ENCODE peak calls at places on chromosomes 3 and 15, in six cellular contexts. Z, M, E, X, W and P are unnamed samples.

GRCh38 chr15:54812383-54812782 is 384.4 kb downstream of the RSL24D1 start:
- DNase-seq in E (no peak), Z (no peak), M (no peak), W (no peak), X (no peak), P (no peak)

GRCh38 chr3:98513136-98513535 is 9.6 kb downstream of the CLDND1 start:
- DNase-seq in Z (peak; percentile 37), M (peak; percentile 12), X (peak; percentile 92), E (no peak), W (no peak), P (no peak)

GRCh38 chr3:115330406-115330805 is 183.3 kb upstream of the ZBTB20 start:
- DNase-seq in M (peak; percentile 51), X (no peak), W (no peak), Z (peak; percentile 24), E (no peak), P (peak; percentile 13)

GRCh38 chr3:39346785-39347585 is 17.5 kb downstream of the CCR8 start:
- DNase-seq in Z (no peak), E (no peak), M (no peak), X (no peak), W (no peak), P (no peak)

GRCh38 chr15:87623832-87624231 is 632.7 kb downstream of the NTRK3 start:
- DNase-seq in M (no peak), E (no peak), X (no peak), W (no peak), Z (no peak), P (peak; percentile 77)

GRCh38 chr3:10338164-10338470 is 17.2 kb upstream of the SEC13 start:
- DNase-seq in E (no peak), M (no peak), X (no peak), W (no peak), Z (no peak), P (no peak)

GRCh38 chr3:48122504-48122903 is 65.7 kb downstream of the CDC25A start:
- DNase-seq in Z (no peak), M (no peak), W (no peak), E (no peak), X (peak; percentile 26), P (peak; percentile 34)

GRCh38 chr3:123745184-123745855 is 138.8 kb downstream of the MYLK start:
- DNase-seq in E (no peak), Z (no peak), X (no peak), M (no peak), W (no peak), P (peak; percentile 51)

GRCh38 chr3:146375214-146375613 is 94.1 kb downstream of the PLSCR2 start:
- DNase-seq in X (no peak), Z (no peak), M (peak; percentile 19), E (no peak), W (no peak), P (no peak)

GRCh38 chr3:61563614-61564404 is 2.4 kb downstream of the PTPRG start:
- DNase-seq in Z (peak; percentile 18), E (no peak), X (peak; percentile 60), W (no peak), M (no peak), P (peak; percentile 62)

GRCh38 chr15:63880019-63880418 is 46.3 kb upstream of the HERC1 start:
- DNase-seq in W (no peak), E (no peak), M (no peak), Z (no peak), X (no peak), P (no peak)

GRCh38 chr15:63884953-63885352 is 51.2 kb upstream of the HERC1 start:
- DNase-seq in Z (no peak), W (no peak), X (no peak), E (no peak), M (no peak), P (no peak)

GRCh38 chr15:63880744-63881143 is 47.0 kb upstream of the HERC1 start:
- DNase-seq in E (no peak), W (no peak), X (no peak), Z (peak; percentile 7), M (peak; percentile 58), P (no peak)

GRCh38 chr15:63879211-63879610 is 45.5 kb upstream of the HERC1 start:
- DNase-seq in E (peak; percentile 18), W (no peak), X (no peak), Z (no peak), M (no peak), P (peak; percentile 32)

DNA sequence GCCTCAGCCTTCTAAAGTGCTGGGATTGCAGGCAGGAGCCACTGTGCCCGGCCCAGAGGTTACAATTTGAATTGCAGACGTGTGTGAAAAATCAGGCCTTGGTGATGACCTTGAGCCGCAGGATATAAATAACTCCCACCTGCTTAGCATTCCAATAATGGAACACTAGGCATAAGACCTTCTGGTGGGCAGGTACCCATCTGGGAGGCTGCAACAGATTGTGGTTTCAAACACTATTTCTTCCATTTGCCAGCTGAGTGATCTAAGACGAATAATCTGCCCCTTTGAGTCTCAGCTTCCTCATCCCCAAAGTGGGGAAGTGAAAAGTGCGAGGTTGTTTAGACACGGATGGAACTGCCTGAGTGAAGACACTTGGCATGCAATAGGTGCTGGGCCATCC is 47.7 kb upstream of the HERC1 start:
- DNase-seq in W (no peak), X (no peak), M (no peak), E (no peak), Z (no peak), P (no peak)
- H3K4me3 ChIP-seq in W (no peak overlapping the region), X (no peak overlapping the region), M (no peak overlapping the region), E (no peak overlapping the region), Z (no peak overlapping the region), P (no peak overlapping the region)

GRCh38 chr15:41161336-41161735 is 45.3 kb upstream of the INO80 start:
- DNase-seq in X (no peak), W (no peak), Z (peak; percentile 4), E (no peak), M (peak; percentile 36), P (no peak)

GRCh38 chr15:41160639-41161315 is 44.7 kb upstream of the INO80 start:
- DNase-seq in E (no peak), X (no peak), W (no peak), M (peak; percentile 35), Z (no peak), P (peak; percentile 16)

DNA sequence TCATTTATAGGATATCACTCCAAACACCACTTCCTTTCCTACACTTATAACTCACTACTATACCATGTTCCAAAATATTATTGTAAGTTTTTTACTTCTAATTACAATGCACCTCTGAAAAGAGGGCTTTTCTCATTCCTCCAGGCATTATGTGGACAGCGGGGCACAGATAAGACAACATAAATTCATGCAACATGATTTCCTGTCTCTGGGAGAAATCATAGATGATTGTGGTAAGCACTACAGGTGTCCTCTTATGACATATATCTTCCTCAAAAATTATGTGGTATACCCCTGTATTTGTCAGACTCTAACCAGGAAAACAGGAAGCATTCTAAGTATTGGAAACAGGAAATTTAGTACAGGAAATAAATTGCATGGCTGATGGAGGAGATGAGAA is 45.7 kb upstream of the INO80 start:
- DNase-seq in M (peak; percentile 11), E (no peak), X (no peak), W (no peak), Z (no peak), P (no peak)
- H3K4me2 ChIP-seq in M (no peak overlapping the region), E (no peak overlapping the region), X (no peak overlapping the region), W (no peak overlapping the region), Z (no peak overlapping the region), P (no peak overlapping the region)

GRCh38 chr3:184798120-184798519 is 13.8 kb upstream of the VPS8 start:
- DNase-seq in M (no peak), X (no peak), E (no peak), W (no peak), Z (no peak), P (no peak)

GRCh38 chr3:184805351-184806038 is 6.5 kb upstream of the VPS8 start:
- DNase-seq in M (no peak), X (no peak), E (no peak), Z (peak; percentile 28), W (no peak), P (no peak)

GRCh38 chr3:184800349-184800748 is 11.6 kb upstream of the VPS8 start:
- DNase-seq in W (no peak), X (no peak), M (no peak), E (no peak), Z (no peak), P (no peak)

GRCh38 chr3:184802150-184802549 is 9.8 kb upstream of the VPS8 start:
- DNase-seq in M (no peak), E (no peak), X (no peak), W (no peak), Z (no peak), P (no peak)

DNA sequence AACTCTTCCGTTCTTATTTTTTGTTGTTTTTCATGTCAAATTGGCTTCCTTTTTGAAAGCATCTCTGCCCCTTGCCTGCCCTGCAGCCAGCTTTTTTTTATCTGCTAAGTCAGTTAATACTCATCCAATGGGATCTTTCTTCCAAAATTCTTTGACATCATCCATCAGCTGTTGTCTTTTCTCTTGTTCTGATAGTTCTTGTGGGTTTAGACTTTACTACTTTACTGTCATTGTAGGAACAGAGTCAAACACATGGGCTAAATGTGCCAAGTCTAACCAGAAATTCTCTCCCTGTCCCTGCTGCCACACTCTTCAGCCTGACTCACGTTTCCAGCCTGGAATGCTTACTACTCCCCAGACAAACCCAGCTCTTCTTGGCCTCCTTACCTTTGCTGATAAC is 10.7 kb upstream of the VPS8 start:
- DNase-seq in E (no peak), M (no peak), W (no peak), Z (no peak), X (peak; percentile 7), P (no peak)
- H4K8ac ChIP-seq in E (no peak overlapping the region), M (no peak overlapping the region), W (no peak overlapping the region), Z (no peak overlapping the region), X (no peak overlapping the region), P (no peak overlapping the region)

DNA sequence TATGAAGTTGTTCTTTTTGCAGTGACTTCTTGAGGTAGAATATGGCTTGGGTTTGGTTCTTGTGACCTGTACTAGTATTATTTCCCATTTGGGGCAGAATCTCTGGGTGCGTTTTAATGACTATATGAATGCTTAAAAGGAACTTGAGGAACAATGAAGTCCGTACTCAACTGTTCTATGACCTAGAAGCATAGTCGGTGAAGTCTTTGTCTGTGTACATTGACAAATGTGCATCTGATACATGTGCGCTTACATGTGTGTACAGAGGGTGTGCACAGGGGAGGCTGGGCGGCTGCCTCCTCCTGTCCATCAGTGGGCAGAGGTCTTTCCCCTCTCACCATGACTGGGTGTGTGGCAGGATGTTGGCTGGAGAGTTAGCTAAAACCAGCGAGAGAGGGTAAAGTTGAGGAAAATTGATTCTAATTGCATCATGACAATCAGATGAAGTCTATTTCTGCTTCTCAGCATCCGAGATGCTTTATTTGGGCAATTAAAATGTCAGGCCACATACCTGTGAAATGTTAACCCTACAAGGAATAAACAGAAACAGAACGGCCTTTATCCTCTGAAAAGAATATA is 1.0 kb upstream of the NR2F2 start:
- DNase-seq in W (no peak), E (no peak), X (no peak), M (no peak), Z (peak; percentile 48), P (no peak)
- H3K4me3 ChIP-seq in W (peak overlapping the region; percentile 42), E (peak overlapping the region; percentile 58), X (no peak overlapping the region), M (peak overlapping the region; percentile 67), Z (no peak overlapping the region), P (no peak overlapping the region)

GRCh38 chr3:13251166-13251892 is 168.8 kb downstream of the NUP210 start:
- DNase-seq in W (no peak), M (no peak), X (no peak), Z (no peak), E (no peak), P (no peak)
- H3K4me2 ChIP-seq in W (no peak overlapping the region), M (no peak overlapping the region), X (no peak overlapping the region), Z (no peak overlapping the region), E (no peak overlapping the region), P (no peak overlapping the region)